ENCODE peak calls at places on chromosomes 13 and 19, in five cellular contexts. L is NCI-H510A, A is mammary epithelial cell, V is iris pigment epithelial cell, I is endodermal cell. M is an unnamed sample.

GRCh38 chr19:12484011-12484370 is 625 bp downstream of the ZNF709 start:
- DNase-seq in A (no peak), V (no peak), L (no peak), I (no peak), M (no peak)

GRCh38 chr13:101654916-101655315 is 202.4 kb downstream of the ITGBL1 start:
- DNase-seq in I (no peak), A (no peak), V (peak; percentile 73), L (no peak), M (no peak)

GRCh38 chr13:76226941-76227340 is 590.8 kb downstream of the LMO7 start:
- DNase-seq in A (no peak), I (no peak), V (no peak), L (no peak), M (no peak)

GRCh38 chr13:103883152-103883551 is 816.9 kb upstream of the SLC10A2 start:
- DNase-seq in V (peak; percentile 99), A (peak; percentile 89), I (peak; percentile 90), L (peak; percentile 60), M (peak; percentile 72)

GRCh38 chr13:98470920-98471319 is 106.0 kb downstream of the STK24 start:
- DNase-seq in L (no peak), I (no peak), V (no peak), A (no peak), M (no peak)

GRCh38 chr13:106424805-106425204 is 110.7 kb downstream of the EFNB2 start:
- DNase-seq in V (peak; percentile 20), A (no peak), L (no peak), I (no peak), M (no peak)

GRCh38 chr13:98272549-98272948 is 95.5 kb upstream of the RNF113B start:
- DNase-seq in I (peak; percentile 72), A (no peak), L (no peak), V (no peak), M (no peak)

GRCh38 chr13:101218484-101218883 is 197.8 kb downstream of the NALCN start:
- DNase-seq in I (no peak), L (no peak), A (peak; percentile 63), V (peak; percentile 42), M (no peak)

GRCh38 chr19:7904074-7905020 is 670 bp downstream of the MAP2K7 start:
- DNase-seq in I (peak; percentile 74), A (no peak), V (no peak), L (no peak), M (no peak)

GRCh38 chr13:33307820-33308219 is 22.3 kb upstream of the STARD13 start:
- DNase-seq in A (no peak), L (no peak), V (no peak), I (no peak), M (no peak)

GRCh38 chr13:60351326-60351725 is 45.7 kb upstream of the TDRD3 start:
- DNase-seq in V (peak; percentile 81), A (peak; percentile 15), L (no peak), I (no peak), M (no peak)

GRCh38 chr13:44116562-44117315 is 237.0 kb downstream of the LACC1 start:
- DNase-seq in L (no peak), I (peak; percentile 69), A (no peak), V (peak; percentile 26), M (no peak)

GRCh38 chr19:41928754-41929535 is 696 bp upstream of the ERFL start:
- DNase-seq in I (peak; percentile 52), A (no peak), V (no peak), L (no peak), M (no peak)

GRCh38 chr19:45403781-45404556 is 900 bp downstream of the PPP1R13L start:
- DNase-seq in L (peak; percentile 56), V (no peak), A (peak; percentile 60), I (peak; percentile 97), M (no peak)

GRCh38 chr13:47415048-47415447 is 518.2 kb upstream of the HTR2A start:
- DNase-seq in L (no peak), V (no peak), A (peak; percentile 39), I (no peak), M (no peak)

GRCh38 chr19:40056505-40056904 is 474 bp upstream of the ZNF780B start:
- DNase-seq in V (no peak), A (no peak), L (no peak), I (no peak), M (no peak)

GRCh38 chr19:45767410-45767880 is 1.6 kb downstream of the SIX5 start:
- DNase-seq in V (peak; percentile 92), I (peak; percentile 90), L (peak; percentile 79), A (peak; percentile 81), M (peak; percentile 31)

GRCh38 chr13:33721719-33722118 is 96.2 kb upstream of the RFC3 start:
- DNase-seq in V (peak; percentile 79), A (peak; percentile 47), I (no peak), L (no peak), M (no peak)

GRCh38 chr19:32067686-32068085 is 277.7 kb upstream of the ZNF507 start:
- DNase-seq in A (no peak), I (peak; percentile 86), V (no peak), L (no peak), M (no peak)

GRCh38 chr19:39448271-39448670 is 2.9 kb downstream of the SUPT5H start:
- DNase-seq in L (no peak), V (peak; percentile 52), I (no peak), A (peak; percentile 71), M (no peak)

GRCh38 chr19:31408460-31409124 is 59.4 kb upstream of the TSHZ3 start:
- DNase-seq in I (no peak), A (peak; percentile 89), V (peak; percentile 83), L (no peak), M (no peak)

GRCh38 chr13:73401769-73402168 is 343.0 kb downstream of the KLF5 start:
- DNase-seq in V (peak; percentile 15), L (no peak), I (no peak), A (no peak), M (no peak)

GRCh38 chr19:44722131-44723121 is 23.5 kb downstream of the CEACAM16 start:
- DNase-seq in L (no peak), I (no peak), A (no peak), V (no peak), M (no peak)

GRCh38 chr19:45693168-45693788 is 812 bp downstream of the QPCTL start:
- DNase-seq in L (peak; percentile 73), V (peak; percentile 63), A (peak; percentile 55), I (peak; percentile 95), M (peak; percentile 32)

GRCh38 chr13:93522486-93522885 is 295.9 kb downstream of the GPC6 start:
- DNase-seq in V (peak; percentile 22), L (no peak), A (no peak), I (no peak), M (no peak)

GRCh38 chr19:39498262-39499081 is at the start of gene DLL3:
- DNase-seq in V (no peak), L (peak; percentile 67), A (peak; percentile 10), I (peak; percentile 73), M (peak; percentile 86)

GRCh38 chr13:75687145-75687763 is 51.1 kb downstream of the LMO7 start:
- DNase-seq in V (peak; percentile 69), A (peak; percentile 53), L (no peak), I (no peak), M (no peak)

GRCh38 chr19:6233827-6234511 is 45.8 kb downstream of the MLLT1 start:
- DNase-seq in I (no peak), L (no peak), V (no peak), A (no peak), M (no peak)